ENCODE peak calls at places on chromosomes 3 and 15, in four cellular contexts. E is lower lobe of right lung, P is psoas muscle, F is pancreas. Y is an unnamed sample. For H3K4me1, the result is how much of the 10 kb centered on the place peaks cover.

GRCh38 chr15:84949043-84949442 is 32.6 kb upstream of the PDE8A start:
- DNase-seq in P (no peak), E (no peak), F (no peak), Y (no peak)

GRCh38 chr15:33242165-33242564 is 47.7 kb upstream of the FMN1 start:
- DNase-seq in P (no peak), F (no peak), E (no peak), Y (peak)

GRCh38 chr3:18429021-18429745 is 4.0 kb upstream of the SATB1 start:
- DNase-seq in E (no peak), P (no peak), F (no peak), Y (no peak)

GRCh38 chr3:116896116-116896515 is 186.5 kb downstream of the TUSC7 start:
- DNase-seq in E (no peak), F (no peak), P (no peak), Y (no peak)

GRCh38 chr3:146818866-146819265 is 213.7 kb upstream of the PLSCR5 start:
- DNase-seq in F (no peak), P (no peak), E (no peak), Y (no peak)

GRCh38 chr15:59548501-59549230 is 62.9 kb upstream of the GCNT3 start:
- DNase-seq in E (no peak), P (no peak), F (no peak), Y (no peak)

GRCh38 chr15:99433757-99434211 is 132.0 kb upstream of the MEF2A start:
- DNase-seq in E (no peak), F (no peak), P (no peak), Y (no peak)

GRCh38 chr15:31758126-31758525 is 272.2 kb upstream of the CHRNA7 start:
- DNase-seq in P (peak), F (peak), E (peak), Y (no peak)

GRCh38 chr3:159775372-159775961 is 213.2 kb upstream of the IL12A start:
- DNase-seq in E (no peak), F (no peak), P (no peak), Y (no peak)

GRCh38 chr3:72334681-72335457 is 513.4 kb downstream of the SHQ1 start:
- DNase-seq in F (no peak), E (no peak), P (no peak), Y (no peak)

GRCh38 chr3:4466783-4467521 is at the start of gene SUMF1:
- DNase-seq in F (peak), E (peak), P (peak), Y (peak)

GRCh38 chr3:169929830-169930519 is 18.6 kb downstream of the SAMD7 start:
- DNase-seq in P (no peak), F (no peak), E (no peak), Y (no peak)

GRCh38 chr3:98692787-98693473 is 70.2 kb upstream of the ST3GAL6 start:
- DNase-seq in P (peak), F (no peak), E (no peak), Y (peak)

DNA sequence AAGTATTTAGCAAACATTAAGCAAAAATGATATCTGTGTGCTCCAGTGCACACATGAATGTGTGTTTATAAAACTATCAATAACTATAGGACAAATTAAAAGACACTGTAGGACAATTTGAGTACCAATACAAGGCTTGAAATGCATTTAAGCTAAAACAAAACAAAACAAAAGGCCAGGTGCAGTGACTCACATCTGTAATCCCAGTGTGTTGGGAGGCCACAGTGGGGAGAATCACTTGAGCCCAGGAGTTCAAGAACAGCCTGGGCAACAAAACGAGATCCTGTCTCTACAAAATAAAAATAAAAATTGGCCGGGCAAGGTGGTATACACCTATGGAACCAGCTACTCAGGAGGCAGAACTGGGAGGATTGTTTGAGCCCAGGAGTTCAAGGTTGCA is 50.7 kb downstream of the CSNK1G1 start:
- DNase-seq in P (no peak), E (no peak), F (no peak), Y (no peak)
- H3K27ac ChIP-seq in P (no peak), E (no peak), F (no peak), Y (no peak)

GRCh38 chr15:74841761-74842385 is 1.1 kb downstream of the ULK3 start:
- DNase-seq in P (no peak), E (no peak), F (no peak), Y (no peak)
- H3K4me1 ChIP-seq in P (under half), E (under half), F (under half), Y (under half)

GRCh38 chr3:64827391-64827790 is 139.6 kb upstream of the ADAMTS9 start:
- DNase-seq in P (no peak), F (no peak), E (no peak), Y (no peak)

GRCh38 chr3:64825404-64825803 is 137.6 kb upstream of the ADAMTS9 start:
- DNase-seq in P (no peak), E (no peak), F (no peak), Y (no peak)

GRCh38 chr3:64829331-64829730 is 141.5 kb upstream of the ADAMTS9 start:
- DNase-seq in F (no peak), P (no peak), E (no peak), Y (no peak)

DNA sequence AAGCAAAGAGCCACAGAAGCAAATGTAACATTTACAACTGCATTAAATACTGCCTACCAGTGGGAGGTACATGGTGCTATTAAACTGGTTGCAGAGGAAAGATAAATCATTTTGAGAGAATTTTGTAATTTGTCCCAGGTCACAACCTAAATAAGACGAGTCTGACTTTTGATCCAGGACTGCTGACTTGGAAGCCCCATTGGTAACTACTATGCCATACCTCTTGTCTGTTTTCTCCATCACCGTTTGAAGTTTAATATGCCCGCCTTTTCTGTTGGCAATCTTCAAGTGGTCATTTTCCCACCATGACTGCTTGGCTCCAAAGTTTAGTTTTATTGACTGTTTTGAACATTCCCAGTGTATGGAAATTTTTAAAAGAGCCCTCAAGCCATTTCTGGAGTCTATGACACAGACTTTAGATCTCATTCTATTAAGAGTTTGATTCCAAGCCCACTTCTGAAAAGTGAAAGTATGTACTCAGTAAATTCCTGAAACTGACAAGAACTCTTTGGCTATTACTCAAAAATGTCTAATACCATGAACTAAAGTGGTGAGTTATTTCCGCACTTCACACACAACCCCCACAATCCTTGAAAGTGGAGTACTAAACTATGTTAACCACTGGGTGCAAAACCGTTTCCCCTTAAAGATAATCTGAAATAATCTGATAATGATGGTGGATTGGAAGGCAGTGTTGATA is 136.6 kb upstream of the ADAMTS9 start:
- DNase-seq in E (no peak), P (no peak), F (no peak), Y (no peak)
- H3K4me3 ChIP-seq in E (no peak), P (no peak), F (no peak), Y (no peak)

GRCh38 chr3:137767146-137768020 is 3.3 kb downstream of the SOX14 start:
- DNase-seq in E (no peak), F (no peak), P (no peak), Y (no peak)
- H3K27ac ChIP-seq in E (no peak), F (no peak), P (no peak), Y (no peak)

DNA sequence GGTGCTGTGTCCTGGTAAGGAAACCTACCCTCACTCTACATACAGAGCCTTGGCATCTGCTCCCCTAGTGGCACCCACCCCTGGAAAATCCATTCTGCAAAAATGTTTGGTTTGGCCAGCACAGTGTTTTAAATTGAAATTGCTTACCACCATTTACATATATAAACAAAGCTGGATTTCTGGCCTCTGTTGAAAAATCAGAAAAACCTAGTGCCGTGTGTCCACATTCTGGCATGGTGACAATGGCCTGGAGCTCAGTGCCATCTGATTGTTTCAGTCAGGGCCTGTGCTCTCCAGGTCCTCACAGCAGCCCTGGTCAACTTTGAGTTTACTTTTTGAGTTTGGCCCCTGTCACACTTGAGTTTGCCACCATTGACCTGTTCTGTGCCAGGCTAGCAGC is 2.9 kb upstream of the IL17RC start:
- DNase-seq in E (no peak), P (no peak), F (no peak), Y (no peak)
- H3K4me1 ChIP-seq in E (under half), P (under half), F (under half), Y (under half)

GRCh38 chr15:94324117-94324826 is 92.9 kb downstream of the MCTP2 start:
- DNase-seq in E (no peak), P (peak), F (no peak), Y (peak)
- H3K4me3 ChIP-seq in E (no peak), P (no peak), F (no peak), Y (no peak)

DNA sequence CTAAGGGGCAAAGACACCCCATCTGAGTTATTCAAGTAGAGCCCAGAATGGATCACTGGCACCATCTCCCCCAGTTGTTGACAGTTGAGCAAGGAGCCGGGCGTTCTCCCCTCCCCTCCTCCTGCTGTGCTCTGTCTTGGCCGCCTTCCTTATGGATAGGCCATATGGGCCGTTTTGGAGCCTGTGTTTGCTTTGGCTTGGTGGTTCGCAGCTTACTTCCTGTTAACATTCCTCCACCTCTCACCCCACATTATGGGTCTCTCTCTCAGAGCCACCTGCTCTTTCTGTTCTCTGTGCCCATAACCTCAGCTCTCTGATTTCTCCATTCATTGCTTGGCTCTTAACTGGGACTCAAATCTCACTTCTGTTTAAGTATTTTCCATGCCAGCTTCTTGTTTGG is 62.4 kb downstream of the DUT start:
- DNase-seq in F (no peak), P (peak), E (peak), Y (no peak)
- H3K27ac ChIP-seq in F (no peak), P (no peak), E (peak), Y (no peak)

GRCh38 chr3:195908439-195909293 is at the start of gene TNK2:
- DNase-seq in E (peak), P (peak), F (peak), Y (no peak)
- H3K4me1 ChIP-seq in E (half or more), P (under half), F (under half), Y (under half)

Y was measured in cardiac muscle cell.